ENCODE peak calls at places on chromosomes 5 and 9, in six cellular contexts. M is G401, V is H9, R is fibroblast of lung, U is transverse colon, Q is AG09309. T is an unnamed sample.

GRCh38 chr5:53109041-53109435 is 519 bp downstream of the MOCS2 start:
- DNase-seq in M (peak; percentile 61), V (no peak), R (no peak), U (no peak), Q (no peak), T (no peak)

GRCh38 chr9:124752967-124753366 is 18.1 kb downstream of the NR6A1 start:
- DNase-seq in M (no peak), V (no peak), R (peak; percentile 88), U (no peak), Q (peak; percentile 47), T (no peak)

GRCh38 chr9:91948423-91949292 is 1.4 kb downstream of the ROR2 start:
- DNase-seq in M (no peak), V (peak; percentile 77), R (peak; percentile 37), U (peak; percentile 66), Q (no peak), T (peak; percentile 64)

GRCh38 chr9:124754289-124754688 is 16.8 kb downstream of the NR6A1 start:
- DNase-seq in M (no peak), V (no peak), R (peak; percentile 36), U (no peak), Q (no peak), T (no peak)

GRCh38 chr9:28598396-28598795 is 1025.1 kb upstream of the C9orf72 start:
- DNase-seq in M (no peak), V (peak; percentile 27), R (no peak), U (no peak), Q (no peak), T (no peak)

GRCh38 chr5:71786337-71787060 is 67.4 kb downstream of the CARTPT start:
- DNase-seq in M (no peak), V (no peak), R (no peak), U (no peak), Q (no peak), T (no peak)

GRCh38 chr5:155943516-155944407 is 383.2 kb upstream of the SGCD start:
- DNase-seq in M (peak; percentile 36), V (peak; percentile 63), R (peak; percentile 55), U (peak; percentile 50), Q (peak; percentile 34), T (peak; percentile 29)

GRCh38 chr5:161934486-161934885 is 86.6 kb downstream of the GABRA1 start:
- DNase-seq in M (no peak), V (no peak), R (no peak), U (no peak), Q (no peak), T (no peak)

GRCh38 chr9:117218951-117219350 is 195.9 kb downstream of the ASTN2 start:
- DNase-seq in M (no peak), V (no peak), R (no peak), U (no peak), Q (no peak), T (no peak)

GRCh38 chr9:109013678-109014145 is 413 bp upstream of the CTNNAL1 start:
- DNase-seq in M (no peak), V (no peak), R (peak; percentile 71), U (no peak), Q (peak; percentile 45), T (no peak)

GRCh38 chr9:72362680-72363139 is 2.3 kb downstream of the ZFAND5 start:
- DNase-seq in M (peak; percentile 95), V (no peak), R (peak; percentile 76), U (peak; percentile 59), Q (peak; percentile 70), T (peak; percentile 65)

GRCh38 chr5:176545388-176545736 is 3.8 kb upstream of the CDHR2 start:
- DNase-seq in M (no peak), V (no peak), R (no peak), U (no peak), Q (no peak), T (no peak)

GRCh38 chr5:1492757-1493156 is 31.0 kb downstream of the LPCAT1 start:
- DNase-seq in M (no peak), V (no peak), R (no peak), U (no peak), Q (no peak), T (no peak)

GRCh38 chr5:33361781-33362180 is 79.0 kb upstream of the TARS1 start:
- DNase-seq in M (no peak), V (no peak), R (no peak), U (no peak), Q (no peak), T (no peak)

GRCh38 chr5:1054018-1054798 is 45.6 kb downstream of the NKD2 start:
- DNase-seq in M (no peak), V (no peak), R (no peak), U (no peak), Q (no peak), T (no peak)

GRCh38 chr9:106947501-106947900 is 84.5 kb downstream of the ZNF462 start:
- DNase-seq in M (no peak), V (no peak), R (peak; percentile 40), U (no peak), Q (no peak), T (no peak)

GRCh38 chr9:128946945-128947422 is 419 bp downstream of the DOLK start:
- DNase-seq in M (peak; percentile 55), V (no peak), R (peak; percentile 45), U (peak; percentile 40), Q (no peak), T (no peak)

GRCh38 chr9:118630931-118631595 is 738.2 kb downstream of the BRINP1 start:
- DNase-seq in M (no peak), V (no peak), R (peak; percentile 14), U (no peak), Q (no peak), T (no peak)

GRCh38 chr9:1100945-1101344 is 50.8 kb downstream of the DMRT2 start:
- DNase-seq in M (peak; percentile 4), V (peak; percentile 33), R (no peak), U (peak; percentile 50), Q (no peak), T (no peak)

T was measured in GM13976.